ENCODE peak calls at places on chromosomes 16 and 17, in four cellular contexts. K is transverse colon, H is ovary, S is mesendoderm. W is an unnamed sample. For H3K4me1 and H3K36me3, the result is how much of the 10 kb centered on the place peaks cover.

GRCh38 chr16:80687606-80688005 is 116.8 kb downstream of the CDYL2 start:
- DNase-seq in K (no peak), S (no peak), H (no peak), W (no peak)

GRCh38 chr17:13568746-13569739 is 32.7 kb downstream of the HS3ST3A1 start:
- DNase-seq in K (no peak), H (no peak), S (peak), W (no peak)

GRCh38 chr16:49441366-49441780 is 67.8 kb downstream of the C16orf78 start:
- DNase-seq in K (peak), H (peak), S (peak), W (peak)

GRCh38 chr17:44758414-44759095 is at the start of gene ADAM11:
- DNase-seq in H (no peak), S (no peak), K (no peak), W (no peak)

GRCh38 chr17:56596741-56597494 is 3.4 kb downstream of the NOG start:
- DNase-seq in H (no peak), S (no peak), K (no peak), W (no peak)

GRCh38 chr17:7929158-7930029 is at the start of gene KCNAB3:
- DNase-seq in H (peak), S (peak), K (peak), W (no peak)

GRCh38 chr16:15427648-15428239 is 6.6 kb upstream of the BMERB1 start:
- DNase-seq in H (peak), S (peak), K (peak), W (peak)

GRCh38 chr17:76529643-76530488 is 7.6 kb downstream of the CYGB start:
- DNase-seq in K (peak), H (peak), S (no peak), W (no peak)

GRCh38 chr17:29240477-29240876 is 6.2 kb upstream of the CRYBA1 start:
- DNase-seq in K (no peak), H (no peak), S (peak), W (no peak)

GRCh38 chr16:75550211-75550662 is 5.8 kb downstream of the TMEM231 start:
- DNase-seq in H (no peak), K (peak), S (peak), W (peak)

GRCh38 chr16:80931985-80932720 is 74.5 kb downstream of the CMC2 start:
- DNase-seq in S (peak), K (peak), H (peak), W (peak)

GRCh38 chr17:3915642-3916012 is 638 bp downstream of the P2RX1 start:
- DNase-seq in S (no peak), K (no peak), H (no peak), W (no peak)

GRCh38 chr17:38873646-38874380 is 4.0 kb downstream of the LASP1 start:
- DNase-seq in H (no peak), S (no peak), K (peak), W (no peak)

GRCh38 chr17:45224671-45225050 is 3.0 kb downstream of the FMNL1 start:
- DNase-seq in S (no peak), K (no peak), H (no peak), W (no peak)

GRCh38 chr16:8963010-8963824 is 489 bp downstream of the USP7 start:
- DNase-seq in H (peak), K (no peak), S (no peak), W (peak)

GRCh38 chr17:81350320-81350686 is 45.0 kb upstream of the BAHCC1 start:
- DNase-seq in K (no peak), S (no peak), H (no peak), W (no peak)

GRCh38 chr17:8465381-8466158 is 29.9 kb downstream of the NDEL1 start:
- DNase-seq in H (no peak), S (no peak), K (no peak), W (no peak)

GRCh38 chr16:58652741-58653140 is 23.1 kb upstream of the CNOT1 start:
- DNase-seq in S (peak), K (no peak), H (no peak), W (no peak)

GRCh38 chr17:32882734-32883133 is 5.8 kb upstream of the MYO1D start:
- DNase-seq in K (no peak), S (no peak), H (no peak), W (no peak)

GRCh38 chr17:76645481-76645880 is 1.9 kb upstream of the ST6GALNAC1 start:
- DNase-seq in S (no peak), K (peak), H (no peak), W (no peak)

GRCh38 chr16:27828671-27829070 is 234.8 kb downstream of the GSG1L start:
- DNase-seq in S (no peak), K (no peak), H (no peak), W (no peak)

GRCh38 chr17:37516131-37516561 is 26.5 kb downstream of the DUSP14 start:
- DNase-seq in K (no peak), S (peak), H (no peak), W (no peak)

GRCh38 chr16:21598676-21599157 is 660 bp upstream of the METTL9 start:
- DNase-seq in S (peak), K (peak), H (no peak), W (peak)

GRCh38 chr16:81873843-81874752 is 95.0 kb downstream of the PLCG2 start:
- DNase-seq in H (no peak), S (peak), K (peak), W (peak)

GRCh38 chr16:1244881-1245280 is 4.4 kb downstream of the TPSAB1 start:
- DNase-seq in H (no peak), K (no peak), S (no peak), W (no peak)

GRCh38 chr17:21379080-21379711 is 3.0 kb downstream of the KCNJ12 start:
- DNase-seq in H (no peak), S (no peak), K (peak), W (no peak)

GRCh38 chr17:36503456-36504155 is 17.1 kb downstream of the ZNHIT3 start:
- DNase-seq in H (no peak), K (no peak), S (no peak), W (no peak)

GRCh38 chr17:17084941-17085340 is 42.7 kb downstream of the MPRIP start:
- DNase-seq in H (peak), S (no peak), K (peak), W (no peak)

GRCh38 chr16:79213214-79213613 is 387.3 kb downstream of the MAF start:
- DNase-seq in H (no peak), S (no peak), K (peak), W (peak)

GRCh38 chr17:18246880-18247612 is 11.5 kb downstream of the FLII start:
- DNase-seq in H (peak), S (peak), K (peak), W (peak)

GRCh38 chr16:21957687-21958346 is 4.7 kb downstream of the UQCRC2 start:
- DNase-seq in H (no peak), K (no peak), S (no peak), W (no peak)

GRCh38 chr16:75317101-75317522 is 65.7 kb upstream of the BCAR1 start:
- DNase-seq in K (no peak), H (no peak), S (no peak), W (no peak)

GRCh38 chr17:8125196-8125946 is 1.5 kb upstream of the HES7 start:
- DNase-seq in K (peak), S (peak), H (peak), W (peak)

GRCh38 chr17:79428988-79429387 is 181.9 kb downstream of the RBFOX3 start:
- DNase-seq in H (no peak), K (no peak), S (no peak), W (no peak)

GRCh38 chr17:79429864-79430494 is 180.9 kb downstream of the RBFOX3 start:
- DNase-seq in K (no peak), S (no peak), H (no peak), W (no peak)

GRCh38 chr17:79434215-79434614 is 176.6 kb downstream of the RBFOX3 start:
- DNase-seq in H (no peak), K (no peak), S (no peak), W (no peak)

GRCh38 chr17:79433396-79433795 is 177.5 kb downstream of the RBFOX3 start:
- DNase-seq in K (no peak), S (no peak), H (no peak), W (no peak)

GRCh38 chr17:79431175-79431574 is 179.7 kb downstream of the RBFOX3 start:
- DNase-seq in K (no peak), H (no peak), S (no peak), W (no peak)
- H3K4me1 ChIP-seq in K (under half), H (under half), S (under half), W (under half)

DNA sequence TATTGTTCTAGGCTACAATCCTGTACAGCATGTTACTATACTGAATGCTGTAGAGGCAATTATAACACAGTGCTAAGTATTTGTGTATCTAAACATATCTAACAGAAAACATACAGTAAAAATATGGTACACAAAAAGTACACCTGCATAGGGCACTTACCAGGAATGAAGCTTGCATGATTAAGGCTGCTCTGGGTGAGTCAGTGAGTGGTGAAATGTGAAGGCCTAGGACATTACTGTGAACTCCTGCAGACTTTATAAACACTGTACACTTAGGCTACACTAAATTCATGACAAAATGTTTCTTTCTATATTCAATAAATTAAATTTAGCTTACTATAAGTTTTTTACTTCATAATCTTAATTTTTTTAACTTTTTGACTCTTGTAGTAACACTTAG is 37.1 kb downstream of the AMFR start:
- DNase-seq in K (no peak), H (no peak), S (no peak), W (no peak)
- H3K36me3 ChIP-seq in K (under half), H (under half), S (under half), W (under half)

GRCh38 chr17:69320210-69320907 is 6.6 kb downstream of the ABCA5 start:
- DNase-seq in K (no peak), S (no peak), H (no peak), W (no peak)

GRCh38 chr17:69317625-69318024 is 9.3 kb downstream of the ABCA5 start:
- DNase-seq in K (no peak), H (no peak), S (no peak), W (no peak)

GRCh38 chr17:69314246-69315030 is 12.5 kb downstream of the ABCA5 start:
- DNase-seq in K (no peak), S (no peak), H (no peak), W (no peak)
- H3K4me1 ChIP-seq in K (under half), S (under half), H (under half), W (under half)

GRCh38 chr16:18788828-18789514 is 1.2 kb downstream of the RPS15A start:
- DNase-seq in K (no peak), H (no peak), S (no peak), W (no peak)

GRCh38 chr16:18789850-18790706 is at the start of gene RPS15A:
- DNase-seq in S (peak), H (peak), K (peak), W (peak)

GRCh38 chr16:18784917-18785623 is 5.1 kb downstream of the RPS15A start:
- DNase-seq in K (no peak), H (no peak), S (no peak), W (no peak)

GRCh38 chr16:18792836-18793433 is 2.8 kb upstream of the RPS15A start:
- DNase-seq in H (no peak), K (no peak), S (no peak), W (no peak)

GRCh38 chr16:18789515-18789849 is 652 bp downstream of the RPS15A start:
- DNase-seq in H (no peak), S (no peak), K (no peak), W (no peak)
- H3K36me3 ChIP-seq in H (under half), S (under half), K (under half), W (under half)

GRCh38 chr17:73819440-73820395 is 175.5 kb upstream of the SDK2 start:
- DNase-seq in S (no peak), K (no peak), H (no peak), W (no peak)
- H3K4me1 ChIP-seq in S (under half), K (under half), H (under half), W (under half)

GRCh38 chr16:67727521-67728485 is 8.7 kb upstream of the GFOD2 start:
- DNase-seq in H (no peak), S (no peak), K (no peak), W (no peak)
- H3K36me3 ChIP-seq in H (under half), S (under half), K (under half), W (under half)

DNA sequence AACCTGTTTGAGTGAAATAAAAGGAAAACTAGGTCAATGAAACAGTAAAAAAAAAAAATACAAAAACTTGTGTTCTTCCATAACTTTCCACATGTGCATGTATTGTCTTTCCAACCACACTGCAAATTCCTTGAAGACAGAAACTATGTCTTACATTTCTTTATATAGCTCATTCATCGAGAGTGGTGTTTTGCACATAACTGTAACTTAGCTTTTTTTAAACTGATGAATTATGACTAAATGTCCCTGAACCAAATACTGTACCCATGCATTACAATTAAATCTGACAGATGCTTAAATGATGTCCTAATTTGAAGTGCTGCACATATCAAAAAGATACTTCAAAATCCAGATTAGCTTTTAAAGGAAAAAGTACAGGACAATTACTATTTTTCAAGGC is 50.1 kb downstream of the BRIP1 start:
- DNase-seq in S (no peak), K (no peak), H (no peak), W (no peak)
- H3K4me1 ChIP-seq in S (under half), K (under half), H (under half), W (under half)

W was measured in Caco-2.